ENCODE peak calls at places on chromosomes 13 and 19, in four cellular contexts. One of them, this sample, is unnamed.

GRCh38 chr13:99657848-99658265 is 156.6 kb downstream of the TM9SF2 start:
- DNase-seq in breast epithelium: no peak
- DNase-seq in activated naive CD4-positive, alpha-beta T cell treated with anti-CD3 and anti-CD28 coated beads, Interleukin-2, amount 50 U/mL, for 72 hours: peak; percentile 34
- DNase-seq in SW480: no peak
- DNase-seq in this sample: no peak

GRCh38 chr13:100394005-100394695 is 194.4 kb downstream of the GGACT start:
- DNase-seq in SW480: no peak
- DNase-seq in breast epithelium: no peak
- DNase-seq in activated naive CD4-positive, alpha-beta T cell treated with anti-CD3 and anti-CD28 coated beads, Interleukin-2, amount 50 U/mL, for 72 hours: peak; percentile 43
- DNase-seq in this sample: peak; percentile 51

GRCh38 chr19:36489920-36490415 is 607 bp upstream of the ZNF566 start:
- DNase-seq in breast epithelium: peak; percentile 68
- DNase-seq in SW480: peak; percentile 97
- DNase-seq in activated naive CD4-positive, alpha-beta T cell treated with anti-CD3 and anti-CD28 coated beads, Interleukin-2, amount 50 U/mL, for 72 hours: peak; percentile 65
- DNase-seq in this sample: peak; percentile 73

GRCh38 chr13:46489586-46490023 is 63.4 kb upstream of the LRCH1 start:
- DNase-seq in SW480: no peak
- DNase-seq in breast epithelium: no peak
- DNase-seq in activated naive CD4-positive, alpha-beta T cell treated with anti-CD3 and anti-CD28 coated beads, Interleukin-2, amount 50 U/mL, for 72 hours: no peak
- DNase-seq in this sample: no peak

GRCh38 chr19:15448778-15449619 is 757 bp downstream of the WIZ start:
- DNase-seq in SW480: peak; percentile 50
- DNase-seq in activated naive CD4-positive, alpha-beta T cell treated with anti-CD3 and anti-CD28 coated beads, Interleukin-2, amount 50 U/mL, for 72 hours: no peak
- DNase-seq in breast epithelium: no peak
- DNase-seq in this sample: no peak

GRCh38 chr13:50208826-50209335 is 193.6 kb downstream of the KCNRG start:
- DNase-seq in SW480: no peak
- DNase-seq in breast epithelium: no peak
- DNase-seq in activated naive CD4-positive, alpha-beta T cell treated with anti-CD3 and anti-CD28 coated beads, Interleukin-2, amount 50 U/mL, for 72 hours: no peak
- DNase-seq in this sample: no peak

GRCh38 chr19:3061214-3062161 is 807 bp downstream of the TLE5 start:
- DNase-seq in activated naive CD4-positive, alpha-beta T cell treated with anti-CD3 and anti-CD28 coated beads, Interleukin-2, amount 50 U/mL, for 72 hours: peak; percentile 45
- DNase-seq in SW480: no peak
- DNase-seq in breast epithelium: no peak
- DNase-seq in this sample: no peak

GRCh38 chr13:50126378-50127016 is 111.3 kb downstream of the KCNRG start:
- DNase-seq in breast epithelium: no peak
- DNase-seq in activated naive CD4-positive, alpha-beta T cell treated with anti-CD3 and anti-CD28 coated beads, Interleukin-2, amount 50 U/mL, for 72 hours: no peak
- DNase-seq in SW480: peak; percentile 65
- DNase-seq in this sample: no peak

GRCh38 chr13:70253411-70253810 is 145.2 kb upstream of the KLHL1 start:
- DNase-seq in breast epithelium: no peak
- DNase-seq in activated naive CD4-positive, alpha-beta T cell treated with anti-CD3 and anti-CD28 coated beads, Interleukin-2, amount 50 U/mL, for 72 hours: no peak
- DNase-seq in SW480: no peak
- DNase-seq in this sample: no peak

GRCh38 chr19:571127-571974 is 1.0 kb upstream of the BSG start:
- DNase-seq in breast epithelium: peak; percentile 67
- DNase-seq in activated naive CD4-positive, alpha-beta T cell treated with anti-CD3 and anti-CD28 coated beads, Interleukin-2, amount 50 U/mL, for 72 hours: peak; percentile 53
- DNase-seq in SW480: peak; percentile 77
- DNase-seq in this sample: peak; percentile 25

GRCh38 chr19:44757057-44757734 is 8.7 kb downstream of the BCL3 start:
- DNase-seq in SW480: no peak
- DNase-seq in activated naive CD4-positive, alpha-beta T cell treated with anti-CD3 and anti-CD28 coated beads, Interleukin-2, amount 50 U/mL, for 72 hours: no peak
- DNase-seq in breast epithelium: no peak
- DNase-seq in this sample: no peak

GRCh38 chr19:43316591-43317319 is 36.7 kb upstream of the CD177 start:
- DNase-seq in SW480: peak; percentile 67
- DNase-seq in breast epithelium: no peak
- DNase-seq in activated naive CD4-positive, alpha-beta T cell treated with anti-CD3 and anti-CD28 coated beads, Interleukin-2, amount 50 U/mL, for 72 hours: no peak
- DNase-seq in this sample: no peak

GRCh38 chr19:39497850-39498261 is 891 bp upstream of the DLL3 start:
- DNase-seq in activated naive CD4-positive, alpha-beta T cell treated with anti-CD3 and anti-CD28 coated beads, Interleukin-2, amount 50 U/mL, for 72 hours: no peak
- DNase-seq in SW480: peak; percentile 75
- DNase-seq in breast epithelium: no peak
- DNase-seq in this sample: no peak

GRCh38 chr13:79079351-79079839 is 326.7 kb downstream of the RBM26 start:
- DNase-seq in breast epithelium: no peak
- DNase-seq in SW480: peak; percentile 5
- DNase-seq in activated naive CD4-positive, alpha-beta T cell treated with anti-CD3 and anti-CD28 coated beads, Interleukin-2, amount 50 U/mL, for 72 hours: no peak
- DNase-seq in this sample: no peak

GRCh38 chr13:26202365-26202972 is 19.6 kb downstream of the RNF6 start:
- DNase-seq in breast epithelium: no peak
- DNase-seq in SW480: no peak
- DNase-seq in activated naive CD4-positive, alpha-beta T cell treated with anti-CD3 and anti-CD28 coated beads, Interleukin-2, amount 50 U/mL, for 72 hours: no peak
- DNase-seq in this sample: no peak

GRCh38 chr13:40362502-40362901 is 303.9 kb downstream of the FOXO1 start:
- DNase-seq in breast epithelium: no peak
- DNase-seq in activated naive CD4-positive, alpha-beta T cell treated with anti-CD3 and anti-CD28 coated beads, Interleukin-2, amount 50 U/mL, for 72 hours: no peak
- DNase-seq in SW480: no peak
- DNase-seq in this sample: no peak

GRCh38 chr13:75256922-75257321 is 225.0 kb downstream of the TBC1D4 start:
- DNase-seq in breast epithelium: no peak
- DNase-seq in activated naive CD4-positive, alpha-beta T cell treated with anti-CD3 and anti-CD28 coated beads, Interleukin-2, amount 50 U/mL, for 72 hours: no peak
- DNase-seq in SW480: peak; percentile 67
- DNase-seq in this sample: no peak

GRCh38 chr19:17376935-17377600 is at the start of gene PLVAP:
- DNase-seq in SW480: no peak
- DNase-seq in breast epithelium: no peak
- DNase-seq in activated naive CD4-positive, alpha-beta T cell treated with anti-CD3 and anti-CD28 coated beads, Interleukin-2, amount 50 U/mL, for 72 hours: no peak
- DNase-seq in this sample: no peak

GRCh38 chr13:108609353-108609752 is 20.1 kb upstream of the MYO16 start:
- DNase-seq in breast epithelium: no peak
- DNase-seq in activated naive CD4-positive, alpha-beta T cell treated with anti-CD3 and anti-CD28 coated beads, Interleukin-2, amount 50 U/mL, for 72 hours: no peak
- DNase-seq in SW480: peak; percentile 42
- DNase-seq in this sample: no peak

This sample was measured in GM12878.